ENCODE peak calls at places on chromosomes 12 and 14, in four cellular contexts. N is activated T-helper 1 cell treated with anti-CD3 and anti-CD28 coated beads, Interleukin-12 subunit alpha, Interleukin-12 subunit beta, Interleukin-2, Interleukin-4 antibody, amounts not matched to agents 30 ng/mL and 10 ng/mL and 1 ng/mL, durations not matched to agents 14 hours and 24 hours and 36 hours; M is osteocyte; T is fibroblast of pulmonary artery. G is an unnamed sample.
A peak's percentile ranks its signal among the peaks of the same experiment; 100 is the strongest.

GRCh38 chr14:52286659-52287649 is 19.5 kb downstream of the PTGDR start:
- DNase-seq in N (peak; percentile 10), M (no peak), T (no peak), G (no peak)

GRCh38 chr14:104280902-104281767 is 142.7 kb downstream of the KIF26A start:
- DNase-seq in N (no peak), M (peak; percentile 82), T (no peak), G (no peak)

GRCh38 chr12:128763395-128763794 is 60.4 kb downstream of the SLC15A4 start:
- DNase-seq in N (no peak), M (no peak), T (no peak), G (no peak)

GRCh38 chr12:104964167-104964566 is 6.1 kb upstream of the SLC41A2 start:
- DNase-seq in N (no peak), M (no peak), T (no peak), G (no peak)

GRCh38 chr12:110546339-110546738 is 36.8 kb downstream of the PPTC7 start:
- DNase-seq in N (no peak), M (no peak), T (peak; percentile 85), G (no peak)

GRCh38 chr12:74725154-74725553 is 187.5 kb downstream of the ATXN7L3B start:
- DNase-seq in N (no peak), M (no peak), T (peak; percentile 75), G (no peak)

GRCh38 chr12:3085341-3086125 is 8.4 kb downstream of the TSPAN9 start:
- DNase-seq in N (no peak), M (no peak), T (no peak), G (no peak)

GRCh38 chr12:70080577-70080976 is 162.7 kb upstream of the CNOT2 start:
- DNase-seq in N (no peak), M (no peak), T (no peak), G (no peak)

GRCh38 chr14:56189306-56189705 is 71.1 kb downstream of the PELI2 start:
- DNase-seq in N (no peak), M (peak; percentile 11), T (peak; percentile 78), G (no peak)

GRCh38 chr12:90390947-90391346 is 564.0 kb downstream of the CCER1 start:
- DNase-seq in N (no peak), M (no peak), T (no peak), G (no peak)

GRCh38 chr14:99257122-99257672 is 14.8 kb downstream of the BCL11B start:
- DNase-seq in N (no peak), M (no peak), T (no peak), G (no peak)

GRCh38 chr14:88507208-88507607 is 47.6 kb downstream of the PTPN21 start:
- DNase-seq in N (no peak), M (no peak), T (no peak), G (no peak)

GRCh38 chr14:99615497-99616245 is 11.7 kb upstream of the CCDC85C start:
- DNase-seq in N (no peak), M (no peak), T (no peak), G (no peak)

GRCh38 chr14:51561141-51561540 is 90.6 kb upstream of the FRMD6 start:
- DNase-seq in N (no peak), M (no peak), T (no peak), G (no peak)

GRCh38 chr14:74663884-74664283 is 49.0 kb downstream of the AREL1 start:
- DNase-seq in N (no peak), M (peak; percentile 68), T (no peak), G (no peak)

GRCh38 chr12:48985475-48985897 is 7.4 kb downstream of the WNT1 start:
- DNase-seq in N (no peak), M (no peak), T (no peak), G (no peak)

GRCh38 chr12:115341442-115341841 is 657.5 kb upstream of the TBX3 start:
- DNase-seq in N (no peak), M (peak; percentile 92), T (peak; percentile 99), G (no peak)

GRCh38 chr12:6225630-6226001 is 25.4 kb downstream of the CD9 start:
- DNase-seq in N (no peak), M (no peak), T (peak; percentile 43), G (no peak)

GRCh38 chr12:75825686-75826085 is 205.9 kb downstream of the PHLDA1 start:
- DNase-seq in N (no peak), M (no peak), T (peak; percentile 53), G (no peak)

GRCh38 chr12:68210875-68211274 is 14.7 kb downstream of the IL26 start:
- DNase-seq in N (no peak), M (no peak), T (no peak), G (no peak)

GRCh38 chr12:108689314-108690190 is 41.8 kb downstream of the CORO1C start:
- DNase-seq in N (no peak), M (no peak), T (peak; percentile 68), G (no peak)

GRCh38 chr12:62739266-62739831 is 195.6 kb downstream of the PPM1H start:
- DNase-seq in N (no peak), M (no peak), T (no peak), G (no peak)

GRCh38 chr14:69886843-69887242 is 7.6 kb downstream of the SMOC1 start:
- DNase-seq in N (no peak), M (no peak), T (peak; percentile 47), G (no peak)

GRCh38 chr12:52351196-52352059 is 15.9 kb downstream of the KRT85 start:
- DNase-seq in N (no peak), M (peak; percentile 54), T (no peak), G (peak; percentile 21)

GRCh38 chr12:67989184-67989965 is at the start of gene IFNG-AS1:
- DNase-seq in N (peak; percentile 12), M (no peak), T (no peak), G (no peak)

GRCh38 chr12:18262514-18262913 is 1.2 kb downstream of the PIK3C2G start:
- DNase-seq in N (no peak), M (no peak), T (no peak), G (no peak)

GRCh38 chr14:94945615-94946014 is 175.7 kb upstream of the GSC start:
- DNase-seq in N (no peak), M (no peak), T (no peak), G (no peak)

GRCh38 chr12:98595152-98595988 is 1.9 kb downstream of the SLC25A3 start:
- DNase-seq in N (no peak), M (peak; percentile 17), T (peak; percentile 75), G (no peak)

GRCh38 chr12:121467638-121468403 is 67.9 kb downstream of the RNF34 start:
- DNase-seq in N (no peak), M (no peak), T (peak; percentile 17), G (no peak)

GRCh38 chr14:61573748-61574513 is 121.4 kb upstream of the HIF1A start:
- DNase-seq in N (no peak), M (no peak), T (peak; percentile 72), G (no peak)

G was measured in effector CD4-positive, alpha-beta T cell.